ENCODE peak calls at places on chromosomes 12 and 14, in six cellular contexts. R is fibroblast of the aortic adventitia; D is WERI-Rb-1; E is stimulated activated CD4-positive, alpha-beta T cell treated with anti-CD3 and anti-CD28 coated beads, TNF-alpha, amount 100 ng/mL, for 48 hours; F is A172; W is GM10248. I is an unnamed sample.

GRCh38 chr14:65303902-65304222 is 108.7 kb upstream of the FUT8 start:
- DNase-seq in D (no peak), E (no peak), R (no peak), F (no peak), W (no peak), I (no peak)

GRCh38 chr12:43893670-43894069 is 57.8 kb downstream of the TMEM117 start:
- DNase-seq in D (no peak), E (no peak), W (no peak), F (no peak), R (peak), I (peak)

GRCh38 chr14:69152181-69152943 is 557 bp downstream of the DCAF5 start:
- DNase-seq in F (no peak), E (peak), W (peak), D (peak), R (peak), I (peak)

GRCh38 chr14:98961191-98961590 is 310.8 kb downstream of the BCL11B start:
- DNase-seq in F (no peak), D (no peak), W (no peak), R (no peak), E (no peak), I (no peak)

GRCh38 chr12:30837595-30837994 is 82.8 kb upstream of the CAPRIN2 start:
- DNase-seq in R (no peak), E (no peak), F (no peak), W (no peak), D (no peak), I (no peak)

GRCh38 chr12:13049816-13050215 is 5.6 kb downstream of the FAM234B start:
- DNase-seq in W (no peak), R (peak), F (no peak), E (no peak), D (no peak), I (no peak)

GRCh38 chr14:51465486-51465885 is 186.2 kb upstream of the FRMD6 start:
- DNase-seq in W (no peak), D (no peak), F (no peak), R (no peak), E (no peak), I (no peak)

GRCh38 chr12:119869720-119870119 is 7.4 kb downstream of the CIT start:
- DNase-seq in R (peak), W (no peak), E (no peak), D (no peak), F (peak), I (peak)

GRCh38 chr12:125166046-125166445 is 100.8 kb downstream of the AACS start:
- DNase-seq in W (no peak), F (no peak), D (no peak), E (no peak), R (no peak), I (no peak)

GRCh38 chr12:6996040-6996441 is 22.2 kb downstream of the LPCAT3 start:
- DNase-seq in D (peak), E (no peak), W (no peak), R (peak), F (peak), I (peak)

GRCh38 chr14:64673748-64674147 is 30.5 kb upstream of the PLEKHG3 start:
- DNase-seq in E (no peak), W (no peak), D (no peak), R (no peak), F (peak), I (peak)

GRCh38 chr12:48956279-48957140 is 777 bp downstream of the ARF3 start:
- DNase-seq in R (peak), F (peak), E (no peak), W (peak), D (peak), I (peak)

GRCh38 chr14:34824826-34825225 is 50.3 kb downstream of the BAZ1A start:
- DNase-seq in W (no peak), E (no peak), F (no peak), D (no peak), R (no peak), I (no peak)